ENCODE peak calls at places on chromosomes 1 and 21, in five cellular contexts. L is HepG2, F is upper lobe of left lung, S is K562, B is GM12878. O is an unnamed sample.

GRCh38 chr21:36482181-36482580 is 2.3 kb upstream of the CLDN14 start:
- ATAC-seq in F (no peak), B (no peak), S (no peak), L (no peak), O (no peak)

GRCh38 chr1:226429868-226430715 is 22.2 kb upstream of the PARP1 start:
- ATAC-seq in F (no peak), L (no peak), S (no peak), B (no peak), O (no peak)

GRCh38 chr1:119046429-119047039 is 58.4 kb upstream of the TBX15 start:
- ATAC-seq in B (no peak), L (no peak), S (no peak), F (no peak), O (no peak)

GRCh38 chr1:47627016-47627415 is 189.2 kb downstream of the FOXD2 start:
- ATAC-seq in S (peak), F (no peak), L (no peak), B (no peak), O (no peak)

GRCh38 chr1:119674110-119674509 is 26.0 kb upstream of the ZNF697 start:
- ATAC-seq in B (no peak), F (no peak), S (no peak), L (no peak), O (no peak)

GRCh38 chr1:112515311-112516009 is 6.7 kb downstream of the WNT2B start:
- ATAC-seq in L (peak), S (no peak), B (no peak), F (no peak), O (no peak)

GRCh38 chr1:33849206-33849605 is 14.7 kb upstream of the HMGB4 start:
- ATAC-seq in B (no peak), F (no peak), S (no peak), L (no peak), O (no peak)

GRCh38 chr1:56490619-56491018 is 88.7 kb downstream of the PLPP3 start:
- ATAC-seq in B (no peak), S (no peak), F (no peak), L (no peak), O (no peak)

GRCh38 chr1:200966934-200967333 is 56.6 kb downstream of the KIF21B start:
- ATAC-seq in L (no peak), S (no peak), F (no peak), B (no peak), O (no peak)

GRCh38 chr1:93615201-93616150 is 66.2 kb downstream of the BCAR3 start:
- ATAC-seq in L (peak), F (no peak), B (peak), S (peak), O (no peak)

GRCh38 chr21:46626536-46627302 is 8.8 kb upstream of the PRMT2 start:
- ATAC-seq in S (peak), L (peak), B (no peak), F (no peak), O (no peak)
- TF ChIP-seq POLR2AphosphoS5 in S (no peak), L (no peak), B (no peak), F (no peak), O (no peak)

GRCh38 chr21:38796426-38796825 is 9.3 kb upstream of the ETS2 start:
- ATAC-seq in L (no peak), B (no peak), F (no peak), S (peak), O (no peak)

GRCh38 chr21:38793926-38794713 is 11.6 kb upstream of the ETS2 start:
- ATAC-seq in F (no peak), S (no peak), L (peak), B (no peak), O (no peak)

GRCh38 chr21:38795475-38795874 is 10.3 kb upstream of the ETS2 start:
- ATAC-seq in S (no peak), B (no peak), F (peak), L (no peak), O (no peak)

GRCh38 chr21:38793060-38793459 is 12.7 kb upstream of the ETS2 start:
- ATAC-seq in S (no peak), L (no peak), B (no peak), F (no peak), O (no peak)

DNA sequence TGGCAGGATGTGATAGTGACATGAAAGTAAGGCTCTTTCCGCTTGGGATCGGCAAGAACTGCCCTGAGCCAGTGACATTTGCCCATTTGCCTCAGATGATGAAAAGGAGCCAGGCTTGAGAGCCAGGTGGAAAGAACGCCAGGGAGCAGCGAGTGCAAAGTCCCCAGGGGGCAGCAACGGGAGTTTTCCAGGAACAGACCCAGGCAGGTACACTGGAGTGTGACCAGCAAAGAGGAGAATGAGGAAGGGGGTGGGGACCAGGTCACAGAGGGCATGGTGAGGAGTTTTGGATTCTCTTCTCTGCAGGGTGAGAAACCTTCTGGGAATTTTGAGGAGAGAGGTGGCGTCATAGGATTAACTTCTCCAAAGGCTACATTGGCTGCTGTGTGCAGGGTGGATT is 10.8 kb upstream of the ETS2 start:
- ATAC-seq in B (no peak), S (no peak), L (peak), F (no peak), O (no peak)
- TF ChIP-seq EP300 in B (no peak), S (no peak), L (no peak), F (no peak), O (no peak)

GRCh38 chr1:114091711-114092110 is 62.0 kb downstream of the SYT6 start:
- ATAC-seq in B (no peak), F (no peak), L (no peak), S (no peak), O (no peak)
- TF ChIP-seq POLR2AphosphoS5 in B (no peak), F (no peak), L (no peak), S (no peak), O (no peak)

GRCh38 chr1:28369518-28370219 is at the start of gene PHACTR4:
- ATAC-seq in L (peak), S (peak), B (peak), F (peak), O (peak)
- TF ChIP-seq EP300 in L (no peak), S (peak), B (no peak), F (no peak), O (no peak)

GRCh38 chr1:170074250-170075157 is at the start of gene KIFAP3:
- ATAC-seq in S (peak), L (peak), B (peak), F (peak), O (peak)
- TF ChIP-seq POLR2AphosphoS5 in S (peak), L (peak), B (peak), F (peak), O (peak)

GRCh38 chr1:7229186-7229585 is 443.9 kb downstream of the CAMTA1 start:
- ATAC-seq in F (no peak), B (no peak), L (no peak), S (no peak), O (no peak)
- TF ChIP-seq EP300 in F (no peak), B (no peak), L (no peak), S (no peak), O (no peak)

DNA sequence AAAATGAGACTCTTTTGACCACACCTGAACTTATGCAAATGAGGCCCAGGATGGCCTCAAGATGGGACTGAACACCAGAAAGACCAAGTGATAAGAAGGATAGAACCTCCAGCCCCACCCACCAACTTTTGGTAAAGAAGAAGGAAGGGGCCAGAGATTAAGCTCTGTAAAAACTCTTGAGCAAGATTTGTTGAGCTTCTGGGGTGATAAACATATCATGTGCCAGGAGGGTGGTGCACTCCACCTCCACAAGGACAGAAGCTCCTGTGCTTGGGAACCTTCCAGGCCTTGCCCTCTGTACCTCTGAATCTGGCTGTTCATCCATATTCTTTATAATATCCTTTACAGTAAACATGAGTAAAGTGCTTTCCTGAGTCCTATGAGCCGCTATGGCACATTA is 5.3 kb downstream of the RSPH1 start:
- ATAC-seq in F (no peak), L (no peak), S (no peak), B (no peak), O (no peak)
- TF ChIP-seq POLR2AphosphoS5 in F (no peak), L (no peak), S (no peak), B (no peak), O (no peak)